ENCODE peak calls at places on chromosome 12, in ten cellular contexts. X, K, W, R, L, Y, D, C, M and Z are unnamed samples.

GRCh38 chr12:119156401-119156800 is 22.3 kb upstream of the HSPB8 start:
- DNase-seq in L (peak), K (no peak), R (no peak), W (no peak), C (no peak), X (peak), M (no peak), Y (no peak), D (peak), Z (no peak)

GRCh38 chr12:31591308-31591901 is 469 bp upstream of the DENND5B start:
- DNase-seq in R (peak), X (no peak), K (peak), Y (no peak), D (peak), L (peak), C (peak), M (peak), W (no peak), Z (no peak)

GRCh38 chr12:57452181-57452936 is 2.7 kb upstream of the INHBE start:
- DNase-seq in Y (no peak), L (peak), X (peak), W (no peak), R (no peak), M (peak), D (peak), C (no peak), K (no peak), Z (no peak)

GRCh38 chr12:64609543-64610091 is 678 bp upstream of the RASSF3 start:
- DNase-seq in Y (no peak), W (no peak), K (no peak), D (no peak), M (peak), C (no peak), L (peak), X (no peak), R (no peak), Z (no peak)

GRCh38 chr12:18975933-18976332 is 153.6 kb upstream of the PLEKHA5 start:
- DNase-seq in X (no peak), Y (no peak), C (no peak), L (no peak), R (no peak), W (no peak), K (no peak), M (peak), D (no peak), Z (no peak)

GRCh38 chr12:95385246-95385645 is 88.7 kb upstream of the METAP2 start:
- DNase-seq in D (no peak), R (peak), L (no peak), M (peak), C (no peak), X (no peak), W (no peak), K (no peak), Y (no peak), Z (peak)

GRCh38 chr12:64826234-64826633 is 1.8 kb downstream of the TBC1D30 start:
- DNase-seq in W (peak), M (peak), K (no peak), C (no peak), X (peak), R (peak), Y (peak), L (peak), D (no peak), Z (peak)

GRCh38 chr12:53481957-53482586 is 17.2 kb downstream of the MAP3K12 start:
- DNase-seq in W (no peak), X (no peak), Y (no peak), K (no peak), L (peak), M (peak), D (no peak), C (peak), R (no peak), Z (no peak)

DNA sequence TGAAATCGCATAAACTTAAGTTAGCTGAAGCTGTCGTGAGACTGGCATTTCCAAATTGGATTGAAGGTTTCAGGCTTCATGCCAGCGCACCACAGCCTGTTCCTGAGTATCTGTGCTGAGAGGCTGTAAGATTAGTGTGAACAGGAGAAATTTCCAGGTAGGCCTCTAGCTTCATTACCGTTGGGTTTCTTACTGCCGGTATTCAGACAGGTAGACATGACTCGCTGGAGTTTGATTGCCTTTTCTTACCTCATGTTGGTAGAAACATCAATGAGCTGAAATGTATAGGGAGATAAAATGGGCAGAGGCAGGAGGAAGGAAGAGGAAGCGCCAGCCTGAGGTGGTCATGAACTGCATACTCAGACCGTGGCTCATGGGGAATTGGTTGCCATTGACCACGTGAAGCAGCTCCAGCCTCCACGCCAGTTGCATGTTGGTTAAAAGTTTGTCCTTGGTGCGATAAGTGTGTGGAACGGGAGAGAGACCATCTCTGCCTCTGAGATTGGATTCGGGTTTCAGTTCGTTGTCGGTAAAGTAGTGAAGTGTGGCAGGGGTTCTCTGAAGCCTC is 42.3 kb upstream of the MMP17 start:
- DNase-seq in W (no peak), C (no peak), L (no peak), K (no peak), Y (no peak), R (no peak), X (no peak), M (no peak), D (no peak), Z (no peak)
- H3K4me3 ChIP-seq in W (no peak), C (no peak), L (no peak), K (no peak), Y (no peak), R (no peak), X (no peak), M (no peak), D (no peak), Z (no peak)

DNA sequence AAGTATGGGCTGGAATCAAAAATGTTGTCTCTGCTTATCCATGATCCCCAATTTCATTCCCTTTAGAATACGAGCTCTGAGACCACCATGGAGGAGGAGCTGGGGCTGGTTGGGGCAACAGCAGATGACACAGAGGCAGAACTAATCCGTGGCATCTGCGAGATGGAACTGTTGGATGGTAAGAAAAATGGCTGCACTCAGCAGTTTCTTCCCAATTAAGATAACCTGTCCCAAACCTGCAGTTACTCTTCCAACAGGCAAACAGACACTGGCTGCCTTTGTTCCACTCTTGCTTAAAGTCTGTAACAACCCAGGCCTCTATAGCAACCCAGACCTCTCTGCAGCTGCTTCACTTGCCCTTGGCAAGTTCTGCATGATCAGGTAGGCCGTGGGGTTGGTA is 6.6 kb upstream of the GAPDH start:
- DNase-seq in R (no peak), M (no peak), L (no peak), X (no peak), D (no peak), Y (no peak), K (no peak), W (no peak), C (no peak), Z (no peak)
- H3K4me3 ChIP-seq in R (no peak), M (no peak), L (no peak), X (no peak), D (no peak), Y (no peak), K (no peak), W (no peak), C (no peak), Z (no peak)

GRCh38 chr12:6871052-6871957 is 1.8 kb downstream of the SPSB2 start:
- DNase-seq in R (no peak), K (no peak), D (peak), L (peak), C (peak), W (no peak), M (peak), X (no peak), Y (no peak), Z (peak)
- H3K4me3 ChIP-seq in R (no peak), K (peak), D (no peak), L (no peak), C (peak), W (peak), M (peak), X (peak), Y (peak), Z (peak)

DNA sequence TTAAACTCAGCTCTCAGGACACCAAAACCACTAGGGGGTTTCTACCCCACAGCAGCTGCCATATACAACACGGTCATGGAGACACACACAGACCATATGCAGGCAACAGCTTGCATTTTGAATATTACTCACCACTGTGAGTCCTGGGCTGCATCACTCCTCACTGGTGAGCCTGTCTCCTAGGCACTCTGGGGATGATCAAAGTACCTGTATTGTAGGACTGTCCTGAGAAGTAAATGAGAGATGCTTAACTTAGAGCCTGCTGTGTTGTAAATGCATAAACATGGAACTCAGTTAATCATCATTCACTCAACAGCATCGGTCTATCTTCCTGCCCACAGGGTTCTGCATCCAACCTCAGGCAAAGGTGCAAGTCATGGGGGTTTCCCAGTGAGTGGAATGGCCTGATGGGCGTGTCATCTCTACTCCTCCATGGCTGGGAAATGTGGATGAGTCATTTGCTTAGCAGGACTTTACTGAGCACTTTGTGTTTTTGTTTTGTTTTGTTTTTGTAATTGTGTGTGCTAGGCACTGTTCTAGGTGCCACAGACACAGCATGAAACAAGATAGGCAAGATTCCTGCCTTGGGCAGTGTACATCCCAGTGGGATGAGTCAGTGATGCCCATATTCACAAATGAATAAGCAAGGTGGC is 1141.2 kb upstream of the TMEM132C start:
- DNase-seq in K (no peak), W (no peak), Y (no peak), D (no peak), R (no peak), L (peak), C (peak), X (no peak), M (peak), Z (peak)
- H3K4me3 ChIP-seq in K (no peak), W (no peak), Y (no peak), D (no peak), R (no peak), L (no peak), C (no peak), X (no peak), M (no peak), Z (no peak)